ENCODE peak calls at places on chromosomes 11 and 22, in seven cellular contexts. One of them, this sample, is unnamed.

GRCh38 chr11:61532136-61533038 is 23.8 kb downstream of the LRRC10B start:
- DNase-seq in dorsolateral prefrontal cortex: no peak
- DNase-seq in prostate gland: no peak
- DNase-seq in foreskin keratinocyte: peak; percentile 44
- DNase-seq in Karpas-422: peak; percentile 78
- DNase-seq in heart right ventricle: no peak
- DNase-seq in CD8-positive, alpha-beta T cell: no peak
- DNase-seq in this sample: no peak

GRCh38 chr22:38180841-38181452 is 683 bp downstream of the PLA2G6 start:
- DNase-seq in dorsolateral prefrontal cortex: no peak
- DNase-seq in prostate gland: peak; percentile 37
- DNase-seq in foreskin keratinocyte: peak; percentile 66
- DNase-seq in Karpas-422: peak; percentile 68
- DNase-seq in heart right ventricle: peak; percentile 53
- DNase-seq in CD8-positive, alpha-beta T cell: no peak
- DNase-seq in this sample: peak; percentile 77

GRCh38 chr11:72932132-72932570 is 117.9 kb downstream of the ATG16L2 start:
- DNase-seq in dorsolateral prefrontal cortex: no peak
- DNase-seq in prostate gland: no peak
- DNase-seq in foreskin keratinocyte: peak; percentile 61
- DNase-seq in Karpas-422: no peak
- DNase-seq in heart right ventricle: no peak
- DNase-seq in CD8-positive, alpha-beta T cell: no peak
- DNase-seq in this sample: no peak

GRCh38 chr11:1943576-1943975 is 3.6 kb upstream of the MRPL23 start:
- DNase-seq in dorsolateral prefrontal cortex: no peak
- DNase-seq in prostate gland: no peak
- DNase-seq in foreskin keratinocyte: no peak
- DNase-seq in Karpas-422: no peak
- DNase-seq in heart right ventricle: no peak
- DNase-seq in CD8-positive, alpha-beta T cell: no peak
- DNase-seq in this sample: peak; percentile 10

GRCh38 chr11:2781413-2782274 is 81.8 kb upstream of the KCNQ1OT1 start:
- DNase-seq in dorsolateral prefrontal cortex: no peak
- DNase-seq in prostate gland: peak; percentile 3
- DNase-seq in foreskin keratinocyte: no peak
- DNase-seq in Karpas-422: no peak
- DNase-seq in heart right ventricle: peak; percentile 34
- DNase-seq in CD8-positive, alpha-beta T cell: no peak
- DNase-seq in this sample: peak; percentile 16

GRCh38 chr11:68893282-68893681 is 10.3 kb downstream of the MRPL21 start:
- DNase-seq in dorsolateral prefrontal cortex: no peak
- DNase-seq in prostate gland: no peak
- DNase-seq in foreskin keratinocyte: peak; percentile 16
- DNase-seq in Karpas-422: no peak
- DNase-seq in heart right ventricle: no peak
- DNase-seq in CD8-positive, alpha-beta T cell: no peak
- DNase-seq in this sample: no peak

GRCh38 chr11:85822814-85823213 is 11.9 kb upstream of the SYTL2 start:
- DNase-seq in dorsolateral prefrontal cortex: no peak
- DNase-seq in prostate gland: no peak
- DNase-seq in foreskin keratinocyte: no peak
- DNase-seq in Karpas-422: no peak
- DNase-seq in heart right ventricle: no peak
- DNase-seq in CD8-positive, alpha-beta T cell: no peak
- DNase-seq in this sample: no peak

GRCh38 chr11:10042699-10043098 is 251.3 kb downstream of the SBF2 start:
- DNase-seq in dorsolateral prefrontal cortex: no peak
- DNase-seq in prostate gland: no peak
- DNase-seq in foreskin keratinocyte: no peak
- DNase-seq in Karpas-422: no peak
- DNase-seq in heart right ventricle: no peak
- DNase-seq in CD8-positive, alpha-beta T cell: no peak
- DNase-seq in this sample: no peak

GRCh38 chr11:63613517-63614135 is 607 bp downstream of the PLAAT3 start:
- DNase-seq in dorsolateral prefrontal cortex: peak; percentile 81
- DNase-seq in prostate gland: no peak
- DNase-seq in foreskin keratinocyte: no peak
- DNase-seq in Karpas-422: no peak
- DNase-seq in heart right ventricle: peak; percentile 60
- DNase-seq in CD8-positive, alpha-beta T cell: peak; percentile 34
- DNase-seq in this sample: peak; percentile 40

GRCh38 chr11:96358321-96358720 is 15.3 kb upstream of the MAML2 start:
- DNase-seq in dorsolateral prefrontal cortex: no peak
- DNase-seq in prostate gland: no peak
- DNase-seq in foreskin keratinocyte: no peak
- DNase-seq in Karpas-422: no peak
- DNase-seq in heart right ventricle: no peak
- DNase-seq in CD8-positive, alpha-beta T cell: no peak
- DNase-seq in this sample: no peak

GRCh38 chr22:26990503-26991189 is 333.3 kb downstream of the MIAT start:
- DNase-seq in dorsolateral prefrontal cortex: no peak
- DNase-seq in prostate gland: no peak
- DNase-seq in foreskin keratinocyte: no peak
- DNase-seq in Karpas-422: peak; percentile 50
- DNase-seq in heart right ventricle: no peak
- DNase-seq in CD8-positive, alpha-beta T cell: no peak
- DNase-seq in this sample: no peak

GRCh38 chr11:6565988-6566703 is 37.3 kb downstream of the RRP8 start:
- DNase-seq in dorsolateral prefrontal cortex: no peak
- DNase-seq in prostate gland: no peak
- DNase-seq in foreskin keratinocyte: no peak
- DNase-seq in Karpas-422: no peak
- DNase-seq in heart right ventricle: no peak
- DNase-seq in CD8-positive, alpha-beta T cell: no peak
- DNase-seq in this sample: no peak

GRCh38 chr11:68150029-68150428 is 28.8 kb upstream of the CHKA start:
- DNase-seq in dorsolateral prefrontal cortex: no peak
- DNase-seq in prostate gland: no peak
- DNase-seq in foreskin keratinocyte: peak; percentile 50
- DNase-seq in Karpas-422: no peak
- DNase-seq in heart right ventricle: no peak
- DNase-seq in CD8-positive, alpha-beta T cell: no peak
- DNase-seq in this sample: peak; percentile 81

DNA sequence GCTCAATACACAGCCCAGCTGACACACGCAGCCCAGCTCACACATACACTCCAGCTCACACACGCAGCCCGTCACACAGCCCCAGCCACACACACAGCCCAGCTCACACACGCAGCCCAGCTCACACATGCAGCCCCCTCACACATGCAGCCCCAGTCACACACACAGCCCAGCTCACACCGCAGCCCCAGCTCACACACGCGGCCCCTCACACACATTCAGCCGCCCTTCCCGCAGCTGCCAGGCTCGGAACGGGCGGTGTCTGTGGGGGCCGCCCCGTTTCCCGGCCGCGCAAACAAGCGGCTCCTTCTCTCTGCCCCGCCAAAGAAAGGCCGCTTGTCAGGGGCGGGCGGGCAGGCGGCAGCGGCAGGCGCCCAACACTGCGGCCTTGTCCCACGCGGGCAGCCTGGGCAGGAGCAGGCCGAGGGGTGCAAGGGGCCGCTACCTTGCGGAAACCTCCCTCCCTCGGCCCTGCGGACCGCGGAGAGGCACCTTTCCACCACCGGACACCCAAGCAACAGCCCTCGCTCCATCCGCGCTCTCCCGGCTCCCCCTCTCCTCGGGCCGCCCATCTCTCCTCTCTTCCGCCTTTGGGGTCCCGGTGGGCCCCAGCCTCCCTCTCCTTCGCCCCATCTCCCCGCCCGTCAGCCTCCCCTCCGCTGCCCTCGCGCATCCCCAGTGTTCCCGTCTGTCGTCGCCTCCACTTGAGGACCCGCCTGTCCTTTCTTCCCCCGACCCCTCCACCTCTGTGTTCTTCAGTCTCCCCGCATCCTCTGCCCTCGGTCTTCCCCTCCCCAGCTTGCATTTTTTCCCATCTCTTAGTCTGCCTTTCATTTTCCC is 2.2 kb downstream of the PHLDB1 start:
- DNase-seq in dorsolateral prefrontal cortex: peak; percentile 72
- DNase-seq in prostate gland: no peak
- DNase-seq in foreskin keratinocyte: no peak
- DNase-seq in Karpas-422: no peak
- DNase-seq in heart right ventricle: peak; percentile 38
- DNase-seq in CD8-positive, alpha-beta T cell: peak; percentile 11
- DNase-seq in this sample: peak; percentile 63
- H3K27me3 ChIP-seq in dorsolateral prefrontal cortex: no peaks in the 10 kb centered on the region
- H3K27me3 ChIP-seq in prostate gland: no peaks in the 10 kb centered on the region
- H3K27me3 ChIP-seq in foreskin keratinocyte: peaks cover 2% of the 10 kb centered on the region
- H3K27me3 ChIP-seq in Karpas-422: no peaks in the 10 kb centered on the region
- H3K27me3 ChIP-seq in heart right ventricle: no peaks in the 10 kb centered on the region
- H3K27me3 ChIP-seq in CD8-positive, alpha-beta T cell: no peaks in the 10 kb centered on the region
- H3K27me3 ChIP-seq in this sample: no peaks in the 10 kb centered on the region

DNA sequence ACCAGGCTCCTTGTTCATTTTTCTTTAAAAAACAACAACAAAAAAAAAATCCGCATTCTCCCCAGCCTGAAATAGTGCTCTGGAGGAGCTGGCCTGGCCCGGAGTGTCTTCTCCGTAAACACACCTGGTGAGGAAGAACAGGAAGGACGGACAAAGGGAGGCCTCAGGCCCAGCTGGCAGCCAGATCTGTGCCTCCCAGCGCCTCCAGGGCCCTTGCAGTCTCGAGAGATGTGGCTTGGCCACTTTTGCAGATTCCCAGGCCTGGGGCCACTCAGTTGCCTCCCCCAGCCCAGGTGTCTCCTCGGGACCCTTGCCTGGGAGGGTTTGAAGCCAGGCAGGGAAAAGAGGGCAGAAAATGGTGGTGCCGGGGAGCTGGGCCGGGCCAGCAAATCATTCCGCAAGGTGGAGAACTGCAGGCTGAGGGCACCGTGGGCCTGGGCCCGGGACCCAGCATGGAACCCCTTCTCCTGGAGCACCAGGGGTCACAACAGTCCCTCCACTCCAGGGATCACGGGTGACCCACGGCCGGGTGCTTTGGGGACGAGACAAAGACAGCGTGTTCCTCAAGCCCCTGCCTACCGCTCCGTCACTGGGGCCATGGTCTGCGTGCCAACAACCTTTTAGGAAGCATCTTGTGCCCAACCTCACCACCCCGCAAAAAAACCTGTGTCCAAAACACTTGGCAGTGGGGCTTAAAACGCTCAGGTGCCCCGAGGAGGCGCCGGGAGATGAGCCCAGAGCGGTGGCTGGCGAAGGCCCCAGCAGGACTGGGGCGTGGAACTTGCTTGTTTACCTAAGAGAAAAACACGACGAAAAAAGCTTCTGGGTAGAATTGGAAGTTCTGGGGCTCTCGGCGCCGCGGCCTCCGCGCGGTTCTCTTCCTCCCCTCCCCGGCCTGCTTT is 67.1 kb upstream of the WNT7B start:
- DNase-seq in dorsolateral prefrontal cortex: peak; percentile 49
- DNase-seq in prostate gland: peak; percentile 82
- DNase-seq in foreskin keratinocyte: peak; percentile 53
- DNase-seq in Karpas-422: no peak
- DNase-seq in heart right ventricle: no peak
- DNase-seq in CD8-positive, alpha-beta T cell: no peak
- DNase-seq in this sample: peak; percentile 82
- H3K27me3 ChIP-seq in dorsolateral prefrontal cortex: no peaks in the 10 kb centered on the region
- H3K27me3 ChIP-seq in prostate gland: no peaks in the 10 kb centered on the region
- H3K27me3 ChIP-seq in foreskin keratinocyte: no peaks in the 10 kb centered on the region
- H3K27me3 ChIP-seq in Karpas-422: no peaks in the 10 kb centered on the region
- H3K27me3 ChIP-seq in heart right ventricle: no peaks in the 10 kb centered on the region
- H3K27me3 ChIP-seq in CD8-positive, alpha-beta T cell: no peaks in the 10 kb centered on the region
- H3K27me3 ChIP-seq in this sample: no peaks in the 10 kb centered on the region

GRCh38 chr22:44743804-44744211 is 8.6 kb upstream of the ARHGAP8 start:
- DNase-seq in dorsolateral prefrontal cortex: no peak
- DNase-seq in prostate gland: no peak
- DNase-seq in foreskin keratinocyte: no peak
- DNase-seq in Karpas-422: no peak
- DNase-seq in heart right ventricle: no peak
- DNase-seq in CD8-positive, alpha-beta T cell: no peak
- DNase-seq in this sample: no peak
- H3K27me3 ChIP-seq in dorsolateral prefrontal cortex: peaks cover 12% of the 10 kb centered on the region
- H3K27me3 ChIP-seq in prostate gland: no peaks in the 10 kb centered on the region
- H3K27me3 ChIP-seq in foreskin keratinocyte: peaks cover 23% of the 10 kb centered on the region
- H3K27me3 ChIP-seq in Karpas-422: no peaks in the 10 kb centered on the region
- H3K27me3 ChIP-seq in heart right ventricle: peaks cover 18% of the 10 kb centered on the region
- H3K27me3 ChIP-seq in CD8-positive, alpha-beta T cell: no peaks in the 10 kb centered on the region
- H3K27me3 ChIP-seq in this sample: no peaks in the 10 kb centered on the region

GRCh38 chr22:32385681-32386080 is 26.4 kb downstream of the RTCB start:
- DNase-seq in dorsolateral prefrontal cortex: no peak
- DNase-seq in prostate gland: no peak
- DNase-seq in foreskin keratinocyte: no peak
- DNase-seq in Karpas-422: no peak
- DNase-seq in heart right ventricle: no peak
- DNase-seq in CD8-positive, alpha-beta T cell: no peak
- DNase-seq in this sample: no peak
- H3K27me3 ChIP-seq in dorsolateral prefrontal cortex: no peaks in the 10 kb centered on the region
- H3K27me3 ChIP-seq in prostate gland: no peaks in the 10 kb centered on the region
- H3K27me3 ChIP-seq in foreskin keratinocyte: no peaks in the 10 kb centered on the region
- H3K27me3 ChIP-seq in Karpas-422: no peaks in the 10 kb centered on the region
- H3K27me3 ChIP-seq in heart right ventricle: no peaks in the 10 kb centered on the region
- H3K27me3 ChIP-seq in CD8-positive, alpha-beta T cell: no peaks in the 10 kb centered on the region
- H3K27me3 ChIP-seq in this sample: no peaks in the 10 kb centered on the region

DNA sequence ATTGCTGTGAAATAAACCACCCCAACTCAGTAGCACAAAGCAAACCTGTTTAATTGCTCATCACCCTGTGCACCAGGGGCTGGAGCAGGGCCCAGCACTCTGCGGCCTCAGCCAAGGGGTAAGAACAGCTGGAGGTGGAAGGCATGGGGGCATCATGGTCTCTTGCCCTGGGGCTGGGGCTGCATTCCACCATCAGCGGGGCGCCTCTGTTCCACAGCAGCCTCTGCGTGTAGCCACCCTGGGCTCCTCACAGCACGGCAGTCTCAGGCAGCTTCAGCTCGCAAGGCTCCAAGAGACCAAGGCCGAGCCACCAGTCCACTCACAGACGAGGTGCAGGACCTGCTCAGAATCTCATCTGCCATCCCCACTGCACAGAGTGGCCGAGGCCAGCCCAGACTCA is 630.7 kb downstream of the TBC1D22A start:
- DNase-seq in dorsolateral prefrontal cortex: no peak
- DNase-seq in prostate gland: no peak
- DNase-seq in foreskin keratinocyte: no peak
- DNase-seq in Karpas-422: no peak
- DNase-seq in heart right ventricle: no peak
- DNase-seq in CD8-positive, alpha-beta T cell: no peak
- DNase-seq in this sample: no peak
- H3K27me3 ChIP-seq in dorsolateral prefrontal cortex: no peaks in the 10 kb centered on the region
- H3K27me3 ChIP-seq in prostate gland: peaks cover 3% of the 10 kb centered on the region
- H3K27me3 ChIP-seq in foreskin keratinocyte: no peaks in the 10 kb centered on the region
- H3K27me3 ChIP-seq in Karpas-422: no peaks in the 10 kb centered on the region
- H3K27me3 ChIP-seq in heart right ventricle: peaks cover 7% of the 10 kb centered on the region
- H3K27me3 ChIP-seq in CD8-positive, alpha-beta T cell: no peaks in the 10 kb centered on the region
- H3K27me3 ChIP-seq in this sample: no peaks in the 10 kb centered on the region

DNA sequence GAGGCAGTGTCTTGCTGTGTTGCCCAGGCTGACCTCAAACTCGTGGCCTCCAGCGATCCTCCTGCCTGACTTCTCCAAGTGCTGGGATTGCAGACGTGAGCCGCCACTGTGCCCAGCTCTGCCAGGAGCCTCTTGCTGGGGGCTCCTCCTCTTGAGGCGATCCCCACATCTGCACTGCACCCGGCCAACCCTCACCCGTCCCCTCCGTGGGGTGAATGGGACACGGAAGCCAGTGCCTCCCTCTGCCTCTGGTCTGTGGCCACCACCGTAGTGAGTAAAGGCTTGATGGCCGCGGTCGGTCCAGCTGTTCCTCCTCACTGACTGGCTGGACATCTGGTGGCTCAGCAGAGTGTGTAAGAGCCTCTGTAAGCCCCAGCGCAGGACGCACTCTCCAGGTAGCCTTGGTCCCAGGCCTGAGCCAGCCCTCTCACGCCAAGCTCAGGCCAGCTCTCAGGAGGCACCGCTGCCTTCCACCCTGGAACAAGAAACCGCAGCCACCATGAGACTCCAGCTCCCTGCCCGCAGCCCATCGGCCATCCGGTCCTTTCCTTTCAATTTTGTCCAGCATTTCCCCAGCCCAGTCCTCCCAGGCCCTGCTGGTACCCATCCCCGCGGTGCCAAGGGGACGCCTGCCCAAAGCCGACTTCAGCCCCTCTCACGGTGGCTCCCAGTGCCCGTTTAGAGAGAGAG is 100.3 kb downstream of the BRD1 start:
- DNase-seq in dorsolateral prefrontal cortex: no peak
- DNase-seq in prostate gland: no peak
- DNase-seq in foreskin keratinocyte: no peak
- DNase-seq in Karpas-422: no peak
- DNase-seq in heart right ventricle: no peak
- DNase-seq in CD8-positive, alpha-beta T cell: no peak
- DNase-seq in this sample: no peak
- H3K27me3 ChIP-seq in dorsolateral prefrontal cortex: peaks cover 46% of the 10 kb centered on the region
- H3K27me3 ChIP-seq in prostate gland: peaks cover 9% of the 10 kb centered on the region
- H3K27me3 ChIP-seq in foreskin keratinocyte: peaks cover 9% of the 10 kb centered on the region
- H3K27me3 ChIP-seq in Karpas-422: no peaks in the 10 kb centered on the region
- H3K27me3 ChIP-seq in heart right ventricle: peaks cover 77% of the 10 kb centered on the region
- H3K27me3 ChIP-seq in CD8-positive, alpha-beta T cell: peaks cover 9% of the 10 kb centered on the region
- H3K27me3 ChIP-seq in this sample: peaks cover 30% of the 10 kb centered on the region

This sample was measured in pancreas.